ENCODE peak calls at places on chromosomes 7 and 10, in six cellular contexts. D is endothelial cell of umbilical vein, T is spleen, H is uterus, P is adrenal gland, Z is suprapubic skin. O is an unnamed sample.

GRCh38 chr10:58981051-58981450 is 195.4 kb upstream of the PHYHIPL start:
- DNase-seq in Z (no peak), P (no peak), T (no peak), D (no peak), H (no peak), O (no peak)

GRCh38 chr7:94434031-94434430 is 39.3 kb downstream of the COL1A2 start:
- DNase-seq in P (no peak), H (no peak), T (no peak), Z (no peak), D (no peak), O (no peak)

GRCh38 chr7:7190142-7190541 is 7.8 kb downstream of the C1GALT1 start:
- DNase-seq in P (no peak), H (no peak), Z (no peak), D (no peak), T (no peak), O (no peak)

GRCh38 chr10:1202343-1202742 is 146.2 kb downstream of the WDR37 start:
- DNase-seq in H (no peak), T (no peak), Z (no peak), P (no peak), D (no peak), O (no peak)

GRCh38 chr10:73344267-73344666 is 14.4 kb downstream of the CFAP70 start:
- DNase-seq in P (no peak), T (no peak), H (no peak), Z (no peak), D (no peak), O (no peak)

GRCh38 chr10:10811562-10811961 is 206.1 kb upstream of the CELF2 start:
- DNase-seq in D (no peak), H (no peak), T (no peak), P (no peak), Z (no peak), O (no peak)

GRCh38 chr10:112911196-112911595 is 38.9 kb upstream of the TCF7L2 start:
- DNase-seq in Z (no peak), H (no peak), T (no peak), D (no peak), P (no peak), O (no peak)

GRCh38 chr7:37942934-37943610 is 22.6 kb downstream of the EPDR1 start:
- DNase-seq in Z (no peak), D (no peak), P (peak), H (peak), T (peak), O (no peak)

GRCh38 chr10:31977440-31978157 is 49.0 kb upstream of the ARHGAP12 start:
- DNase-seq in P (no peak), D (peak), T (no peak), H (no peak), Z (no peak), O (no peak)

GRCh38 chr10:24552346-24553016 is 171.2 kb downstream of the ARHGAP21 start:
- DNase-seq in D (no peak), P (peak), T (no peak), H (no peak), Z (no peak), O (peak)

GRCh38 chr10:112562803-112563663 is 116.0 kb downstream of the VTI1A start:
- DNase-seq in D (no peak), Z (no peak), T (no peak), H (no peak), P (no peak), O (no peak)

GRCh38 chr7:20826243-20826642 is 39.6 kb upstream of the SP8 start:
- DNase-seq in H (no peak), P (no peak), Z (no peak), T (no peak), D (no peak), O (no peak)

GRCh38 chr10:43299579-43299978 is 32.7 kb upstream of the RASGEF1A start:
- DNase-seq in Z (no peak), H (no peak), T (no peak), P (no peak), D (no peak), O (no peak)

GRCh38 chr7:6636741-6637543 is at the start of gene ZNF316:
- DNase-seq in D (peak), H (peak), P (peak), Z (no peak), T (peak), O (peak)

GRCh38 chr7:12975387-12975786 is 288.0 kb downstream of the ARL4A start:
- DNase-seq in P (no peak), D (no peak), Z (no peak), T (no peak), H (no peak), O (no peak)

GRCh38 chr7:114977277-114977676 is 55.4 kb downstream of the MDFIC start:
- DNase-seq in D (no peak), P (no peak), T (no peak), Z (no peak), H (no peak), O (no peak)

GRCh38 chr10:58508316-58508715 is 4.4 kb upstream of the BICC1 start:
- DNase-seq in H (no peak), Z (no peak), D (no peak), P (no peak), T (no peak), O (no peak)

GRCh38 chr7:24884401-24884800 is 95.6 kb downstream of the OSBPL3 start:
- DNase-seq in H (no peak), P (no peak), Z (no peak), D (no peak), T (no peak), O (no peak)

GRCh38 chr7:36644625-36645422 is 79.5 kb downstream of the AOAH start:
- DNase-seq in P (no peak), Z (no peak), H (no peak), D (no peak), T (no peak), O (no peak)

GRCh38 chr10:8221481-8221880 is 167.0 kb downstream of the GATA3 start:
- DNase-seq in P (no peak), T (no peak), H (no peak), Z (no peak), D (peak), O (no peak)

GRCh38 chr10:131183546-131184045 is 127.9 kb downstream of the TCERG1L start:
- DNase-seq in H (no peak), T (peak), P (no peak), D (no peak), Z (peak), O (no peak)

GRCh38 chr10:74825371-74826141 is 844 bp upstream of the KAT6B start:
- DNase-seq in H (no peak), D (no peak), Z (peak), P (no peak), T (peak), O (peak)
- TF ChIP-seq POLR2A in H (peak), D (peak), Z (no peak), P (no peak), T (no peak), O (no peak)

GRCh38 chr7:150383710-150384397 is 4.7 kb downstream of the ZNF775 start:
- DNase-seq in H (no peak), T (no peak), D (no peak), P (no peak), Z (peak), O (no peak)

GRCh38 chr7:150382123-150382843 is 3.2 kb downstream of the ZNF775 start:
- DNase-seq in Z (no peak), T (no peak), D (no peak), P (no peak), H (no peak), O (no peak)

GRCh38 chr7:150382844-150383225 is 3.7 kb downstream of the ZNF775 start:
- DNase-seq in Z (no peak), H (no peak), D (no peak), T (no peak), P (no peak), O (no peak)

GRCh38 chr7:150385240-150385830 is 6.2 kb downstream of the ZNF775 start:
- DNase-seq in H (no peak), T (no peak), Z (no peak), P (no peak), D (no peak), O (no peak)

DNA sequence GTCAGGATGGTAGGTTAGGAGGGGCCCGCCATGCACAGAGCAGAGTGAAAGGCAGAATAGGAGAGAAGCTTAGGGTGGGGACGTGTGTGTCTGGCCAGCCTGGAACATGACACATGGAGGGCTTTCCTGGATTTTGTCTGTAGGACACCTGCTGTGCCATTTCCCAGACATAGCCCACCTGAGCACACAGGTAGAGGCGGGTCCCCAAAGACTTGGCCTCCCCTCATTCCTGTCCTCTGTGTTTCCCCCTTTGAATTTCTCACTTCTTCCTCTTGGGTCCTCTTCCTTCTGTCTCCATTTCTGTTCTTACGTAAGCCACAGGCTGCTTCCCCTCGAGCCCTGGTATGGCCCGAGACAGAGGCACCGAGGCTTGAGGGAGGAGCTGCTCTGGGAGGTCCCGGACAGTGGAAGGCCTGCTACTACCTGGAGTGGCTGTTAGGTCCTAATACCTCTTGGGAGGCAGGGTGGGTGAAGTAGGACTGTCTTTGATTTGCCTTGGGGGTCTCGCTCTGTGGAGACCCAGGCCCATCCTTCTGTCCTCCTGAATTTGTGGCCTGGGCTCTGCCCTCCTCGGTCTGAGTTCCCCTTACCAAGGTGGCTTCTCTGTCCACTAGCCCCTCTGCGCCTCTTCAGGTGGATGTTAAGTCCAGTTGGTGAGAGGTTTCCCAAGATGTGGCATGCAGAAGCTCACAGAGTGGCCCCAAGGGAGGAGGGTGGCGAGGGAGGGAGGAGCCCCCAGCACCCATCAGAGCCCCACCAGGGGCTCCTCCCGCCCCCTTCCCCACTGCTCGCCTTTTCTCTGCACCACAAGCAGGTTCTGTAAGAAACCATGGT is 5.5 kb downstream of the ZNF775 start:
- DNase-seq in T (no peak), H (no peak), Z (peak), P (no peak), D (no peak), O (no peak)
- TF ChIP-seq POLR2A in T (no peak), H (no peak), Z (no peak), P (no peak), D (no peak), O (no peak)

DNA sequence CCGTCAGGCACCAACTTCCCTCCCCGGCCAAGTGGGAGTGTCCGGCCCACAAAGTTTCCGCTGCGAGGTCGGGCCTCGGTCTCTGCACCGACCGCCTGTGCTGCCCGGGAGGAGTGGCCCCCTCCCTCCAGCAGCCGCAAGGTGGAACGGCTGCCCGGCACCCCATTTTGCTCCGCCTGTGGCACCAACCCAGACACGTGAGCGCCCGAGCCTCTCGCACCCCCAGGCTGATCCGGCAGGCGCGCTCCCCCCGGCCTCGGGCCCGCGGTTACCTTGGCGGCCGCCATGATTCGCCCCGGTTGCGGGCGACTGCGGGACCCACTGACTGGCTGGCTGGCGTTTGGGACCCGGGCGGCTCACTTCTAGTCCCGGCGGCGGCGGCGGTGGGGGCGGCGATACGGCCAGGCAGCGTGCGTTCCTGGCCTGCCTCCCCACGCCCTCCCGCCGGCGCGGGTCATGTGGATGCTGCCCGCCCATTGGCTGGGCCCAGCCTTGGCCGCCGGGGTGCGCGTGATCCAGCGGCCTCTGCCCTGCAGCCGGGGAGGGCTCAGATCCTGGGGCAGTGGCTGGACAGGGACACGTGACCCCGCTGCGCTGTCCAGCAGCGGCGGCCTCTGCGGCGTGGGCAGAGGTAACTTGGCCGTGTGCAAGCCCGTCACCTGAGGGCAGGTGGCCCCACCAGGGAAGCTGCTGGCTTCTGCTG is at the start of gene SLC25A13:
- DNase-seq in D (peak), T (peak), H (peak), Z (peak), P (peak), O (peak)
- TF ChIP-seq POLR2A in D (peak), T (peak), H (peak), Z (no peak), P (peak), O (peak)

GRCh38 chr7:92705831-92706230 is 115.6 kb upstream of the FAM133B start:
- DNase-seq in H (no peak), D (no peak), Z (no peak), T (no peak), P (no peak), O (no peak)
- TF ChIP-seq POLR2A in H (no peak), D (no peak), Z (no peak), T (no peak), P (no peak), O (no peak)

GRCh38 chr7:130069179-130069977 is 956 bp upstream of the KLHDC10 start:
- DNase-seq in P (no peak), Z (no peak), T (no peak), H (no peak), D (no peak), O (no peak)

GRCh38 chr7:130070900-130071622 is 727 bp downstream of the KLHDC10 start:
- DNase-seq in Z (no peak), D (peak), T (no peak), P (no peak), H (no peak), O (peak)

GRCh38 chr7:130071701-130072622 is 1.6 kb downstream of the KLHDC10 start:
- DNase-seq in Z (no peak), P (peak), D (peak), H (peak), T (no peak), O (peak)

GRCh38 chr7:130065500-130066152 is 4.7 kb upstream of the KLHDC10 start:
- DNase-seq in D (no peak), H (no peak), P (peak), T (no peak), Z (no peak), O (no peak)

GRCh38 chr7:130069978-130070899 is at the start of gene KLHDC10:
- DNase-seq in Z (peak), P (peak), H (peak), D (peak), T (peak), O (peak)
- TF ChIP-seq POLR2A in Z (no peak), P (peak), H (peak), D (peak), T (no peak), O (peak)

DNA sequence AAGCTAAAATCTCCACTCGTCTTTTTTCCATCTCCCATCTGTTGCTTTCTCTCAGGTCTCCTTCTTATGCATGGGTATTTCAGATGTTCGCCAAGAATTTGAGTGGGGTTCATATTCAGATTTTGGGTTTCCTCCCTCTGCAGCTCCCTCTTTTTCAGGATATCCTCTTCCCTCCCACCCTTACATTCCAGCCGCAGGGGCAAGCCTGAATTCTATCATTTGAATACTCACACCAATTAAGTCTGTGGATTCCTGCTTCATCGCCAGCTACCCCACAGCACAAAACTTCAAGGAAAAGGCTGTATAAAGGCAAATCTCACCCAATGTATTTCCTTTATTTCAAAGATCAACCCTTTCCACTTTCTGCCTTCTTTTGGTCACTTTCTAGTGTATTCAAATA is 41.6 kb upstream of the FOXI2 start:
- DNase-seq in Z (no peak), T (no peak), P (no peak), D (no peak), H (no peak), O (no peak)
- TF ChIP-seq POLR2A in Z (no peak), T (no peak), P (no peak), D (no peak), H (no peak), O (no peak)

DNA sequence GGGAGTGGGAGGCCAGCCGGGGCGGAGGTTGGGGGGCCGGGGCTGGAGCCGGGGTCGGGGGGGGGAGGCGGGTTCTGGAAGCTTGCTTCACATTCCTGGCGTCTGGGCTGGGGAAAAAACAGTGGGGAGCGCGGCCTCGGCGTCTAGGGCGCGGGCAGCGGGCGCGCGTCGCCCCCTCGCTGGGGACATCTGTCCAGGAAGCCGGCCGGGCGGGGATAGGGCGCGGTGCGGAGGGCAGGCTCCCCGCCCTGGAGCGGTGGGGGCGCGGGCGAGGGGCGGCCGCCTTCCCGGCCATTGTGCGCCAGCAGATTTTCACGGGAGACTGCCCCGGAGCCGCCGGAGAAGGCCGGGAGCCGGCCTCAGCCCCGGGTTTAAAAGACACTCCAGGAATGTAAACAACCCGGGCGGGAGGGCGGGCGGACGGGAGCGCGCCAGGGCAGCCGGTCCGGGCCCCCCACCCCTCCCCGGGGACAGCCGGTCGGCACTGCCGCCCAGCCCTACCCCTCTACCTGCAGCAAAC is 1.4 kb downstream of the ZMIZ1 start:
- DNase-seq in T (peak), H (no peak), D (no peak), Z (no peak), P (no peak), O (peak)
- TF ChIP-seq POLR2A in T (no peak), H (no peak), D (peak), Z (no peak), P (no peak), O (no peak)

DNA sequence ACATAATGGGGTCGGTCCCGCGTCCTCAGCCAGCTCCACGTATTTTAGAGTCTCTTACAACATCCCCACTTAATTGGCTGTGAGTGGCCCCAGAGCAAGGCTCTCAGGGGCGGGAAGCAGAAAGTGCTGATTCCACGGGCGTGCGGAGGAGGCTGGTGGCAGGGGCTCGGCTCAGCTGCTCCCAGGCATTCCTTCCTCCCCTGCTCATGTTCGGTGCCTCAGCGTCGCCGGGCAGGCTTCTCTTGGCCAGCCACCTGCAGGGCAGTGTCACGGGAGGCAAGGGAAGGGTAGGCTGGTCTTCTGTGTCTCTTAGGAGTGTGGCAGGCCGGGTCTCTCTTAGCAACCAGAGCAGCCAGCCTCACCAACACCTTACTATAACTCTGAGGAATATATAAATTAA is 33.8 kb downstream of the IL15RA start:
- DNase-seq in T (no peak), Z (no peak), D (peak), H (peak), P (no peak), O (no peak)
- TF ChIP-seq POLR2A in T (no peak), Z (no peak), D (no peak), H (peak), P (no peak), O (no peak)

DNA sequence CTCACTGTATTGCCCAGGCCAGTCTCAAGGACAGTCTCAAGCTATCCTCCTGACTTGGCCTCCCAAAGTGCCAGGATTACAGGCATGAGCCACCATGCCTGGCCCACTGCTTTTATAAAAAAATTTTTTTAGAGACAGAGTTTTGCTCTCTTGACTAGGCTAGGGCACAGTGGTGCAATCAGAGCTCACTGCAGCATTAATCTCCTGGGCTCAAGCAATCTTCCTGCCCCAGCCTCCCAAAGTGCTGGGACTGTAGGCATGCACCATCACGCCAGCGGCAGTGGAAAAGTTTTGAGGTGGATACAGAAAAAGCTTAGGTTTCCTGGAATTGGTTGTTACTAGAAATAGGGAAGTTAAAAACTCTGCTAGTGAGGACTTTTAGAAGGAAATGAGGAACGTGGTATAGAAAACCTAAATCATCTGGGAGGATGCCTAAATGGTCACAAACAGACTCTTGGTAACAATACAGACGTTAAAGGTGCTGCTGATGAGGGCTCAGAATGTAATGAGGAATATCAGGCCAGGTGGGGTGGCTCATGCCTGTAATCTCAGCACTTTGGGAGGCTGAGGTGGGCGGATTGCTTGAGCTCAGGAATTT is 10.9 kb upstream of the SNX8 start:
- DNase-seq in T (no peak), H (no peak), D (no peak), P (no peak), Z (no peak), O (no peak)
- TF ChIP-seq POLR2A in T (no peak), H (no peak), D (no peak), P (no peak), Z (no peak), O (no peak)

GRCh38 chr7:2045559-2046405 is 187.0 kb downstream of the MAD1L1 start:
- DNase-seq in P (no peak), D (no peak), Z (peak), H (no peak), T (peak), O (no peak)
- TF ChIP-seq POLR2A in P (no peak), D (no peak), Z (no peak), H (no peak), T (no peak), O (no peak)